ENCODE peak calls at places on chromosomes 5 and 9, in ten cellular contexts. One of them, this sample, is unnamed.
A peak's percentile ranks its signal among the peaks of the same experiment; 100 is the strongest.

GRCh38 chr5:127766556-127767335 is 63.6 kb downstream of the CCDC192 start:
- DNase-seq in fibroblast of lung: peak; percentile 61
- DNase-seq in mucosa of descending colon: no peak
- DNase-seq in IMR-90: peak; percentile 24
- DNase-seq in PC-9: no peak
- DNase-seq in astrocyte of the spinal cord: peak; percentile 39
- DNase-seq in BJ: no peak
- DNase-seq in transverse colon: no peak
- DNase-seq in PC-3: no peak
- DNase-seq in osteoblast: no peak
- DNase-seq in this sample: no peak

GRCh38 chr5:172010278-172010677 is 3.8 kb upstream of the FBXW11 start:
- DNase-seq in IMR-90: no peak
- DNase-seq in PC-3: peak; percentile 8
- DNase-seq in transverse colon: no peak
- DNase-seq in astrocyte of the spinal cord: peak; percentile 27
- DNase-seq in PC-9: no peak
- DNase-seq in BJ: no peak
- DNase-seq in osteoblast: peak; percentile 47
- DNase-seq in fibroblast of lung: peak; percentile 28
- DNase-seq in mucosa of descending colon: no peak
- DNase-seq in this sample: no peak

GRCh38 chr5:113223831-113224604 is 210.8 kb downstream of the TSSK1B start:
- DNase-seq in fibroblast of lung: peak; percentile 40
- DNase-seq in PC-3: peak; percentile 22
- DNase-seq in astrocyte of the spinal cord: no peak
- DNase-seq in BJ: no peak
- DNase-seq in PC-9: no peak
- DNase-seq in osteoblast: peak; percentile 29
- DNase-seq in IMR-90: no peak
- DNase-seq in transverse colon: no peak
- DNase-seq in mucosa of descending colon: no peak
- DNase-seq in this sample: no peak

GRCh38 chr9:136336156-136336860 is 9.0 kb downstream of the GPSM1 start:
- DNase-seq in transverse colon: no peak
- DNase-seq in osteoblast: peak; percentile 98
- DNase-seq in PC-3: no peak
- DNase-seq in mucosa of descending colon: peak; percentile 34
- DNase-seq in BJ: no peak
- DNase-seq in astrocyte of the spinal cord: no peak
- DNase-seq in IMR-90: peak; percentile 60
- DNase-seq in PC-9: no peak
- DNase-seq in fibroblast of lung: peak; percentile 72
- DNase-seq in this sample: no peak

GRCh38 chr9:115980502-115980901 is 173.1 kb upstream of the PAPPA start:
- DNase-seq in transverse colon: no peak
- DNase-seq in mucosa of descending colon: no peak
- DNase-seq in osteoblast: no peak
- DNase-seq in PC-9: no peak
- DNase-seq in BJ: no peak
- DNase-seq in astrocyte of the spinal cord: no peak
- DNase-seq in PC-3: no peak
- DNase-seq in fibroblast of lung: no peak
- DNase-seq in IMR-90: no peak
- DNase-seq in this sample: no peak

GRCh38 chr9:9799287-9799686 is 813.5 kb downstream of the PTPRD start:
- DNase-seq in PC-3: no peak
- DNase-seq in IMR-90: no peak
- DNase-seq in mucosa of descending colon: no peak
- DNase-seq in fibroblast of lung: no peak
- DNase-seq in transverse colon: no peak
- DNase-seq in PC-9: no peak
- DNase-seq in osteoblast: no peak
- DNase-seq in BJ: no peak
- DNase-seq in astrocyte of the spinal cord: no peak
- DNase-seq in this sample: no peak

GRCh38 chr9:112038017-112038408 is 137.1 kb downstream of the SUSD1 start:
- DNase-seq in astrocyte of the spinal cord: no peak
- DNase-seq in PC-9: no peak
- DNase-seq in transverse colon: no peak
- DNase-seq in PC-3: no peak
- DNase-seq in fibroblast of lung: no peak
- DNase-seq in BJ: no peak
- DNase-seq in mucosa of descending colon: no peak
- DNase-seq in IMR-90: no peak
- DNase-seq in osteoblast: no peak
- DNase-seq in this sample: no peak

GRCh38 chr5:172508471-172509404 is 54.4 kb upstream of the SH3PXD2B start:
- DNase-seq in osteoblast: no peak
- DNase-seq in PC-9: no peak
- DNase-seq in mucosa of descending colon: no peak
- DNase-seq in PC-3: no peak
- DNase-seq in transverse colon: peak; percentile 4
- DNase-seq in BJ: no peak
- DNase-seq in astrocyte of the spinal cord: no peak
- DNase-seq in fibroblast of lung: no peak
- DNase-seq in IMR-90: no peak
- DNase-seq in this sample: no peak

GRCh38 chr5:93794954-93795353 is 53.6 kb upstream of the POU5F2 start:
- DNase-seq in BJ: no peak
- DNase-seq in IMR-90: no peak
- DNase-seq in PC-3: peak; percentile 28
- DNase-seq in fibroblast of lung: no peak
- DNase-seq in transverse colon: no peak
- DNase-seq in astrocyte of the spinal cord: no peak
- DNase-seq in osteoblast: no peak
- DNase-seq in PC-9: peak; percentile 50
- DNase-seq in mucosa of descending colon: no peak
- DNase-seq in this sample: no peak

GRCh38 chr9:5947912-5948311 is 57.2 kb downstream of the MLANA start:
- DNase-seq in IMR-90: no peak
- DNase-seq in osteoblast: no peak
- DNase-seq in BJ: no peak
- DNase-seq in PC-9: no peak
- DNase-seq in mucosa of descending colon: no peak
- DNase-seq in fibroblast of lung: no peak
- DNase-seq in PC-3: no peak
- DNase-seq in astrocyte of the spinal cord: no peak
- DNase-seq in transverse colon: no peak
- DNase-seq in this sample: no peak

GRCh38 chr5:52989781-52990530 is 804 bp downstream of the ITGA2 start:
- DNase-seq in BJ: no peak
- DNase-seq in fibroblast of lung: peak; percentile 59
- DNase-seq in mucosa of descending colon: peak; percentile 72
- DNase-seq in transverse colon: peak; percentile 56
- DNase-seq in PC-3: peak; percentile 39
- DNase-seq in osteoblast: peak; percentile 84
- DNase-seq in astrocyte of the spinal cord: peak; percentile 64
- DNase-seq in PC-9: no peak
- DNase-seq in IMR-90: peak; percentile 60
- DNase-seq in this sample: no peak

GRCh38 chr5:14672508-14673394 is 8.2 kb downstream of the OTULIN start:
- DNase-seq in IMR-90: peak; percentile 35
- DNase-seq in transverse colon: no peak
- DNase-seq in astrocyte of the spinal cord: no peak
- DNase-seq in fibroblast of lung: peak; percentile 24
- DNase-seq in osteoblast: peak; percentile 51
- DNase-seq in PC-3: no peak
- DNase-seq in PC-9: no peak
- DNase-seq in BJ: no peak
- DNase-seq in mucosa of descending colon: no peak
- DNase-seq in this sample: no peak

GRCh38 chr9:96725576-96725975 is 52.3 kb downstream of the ZNF510 start:
- DNase-seq in osteoblast: no peak
- DNase-seq in PC-3: no peak
- DNase-seq in IMR-90: no peak
- DNase-seq in astrocyte of the spinal cord: no peak
- DNase-seq in PC-9: no peak
- DNase-seq in mucosa of descending colon: no peak
- DNase-seq in transverse colon: no peak
- DNase-seq in fibroblast of lung: no peak
- DNase-seq in BJ: no peak
- DNase-seq in this sample: no peak

GRCh38 chr5:65986050-65986451 is 59.7 kb downstream of the ERBIN start:
- DNase-seq in PC-9: no peak
- DNase-seq in astrocyte of the spinal cord: peak; percentile 77
- DNase-seq in BJ: no peak
- DNase-seq in osteoblast: peak; percentile 91
- DNase-seq in PC-3: peak; percentile 43
- DNase-seq in mucosa of descending colon: no peak
- DNase-seq in transverse colon: no peak
- DNase-seq in IMR-90: peak; percentile 91
- DNase-seq in fibroblast of lung: peak; percentile 60
- DNase-seq in this sample: peak; percentile 24

GRCh38 chr9:108377382-108377781 is 478.4 kb downstream of the ACTL7B start:
- DNase-seq in PC-3: peak; percentile 13
- DNase-seq in IMR-90: no peak
- DNase-seq in astrocyte of the spinal cord: no peak
- DNase-seq in transverse colon: no peak
- DNase-seq in PC-9: no peak
- DNase-seq in osteoblast: no peak
- DNase-seq in fibroblast of lung: no peak
- DNase-seq in mucosa of descending colon: no peak
- DNase-seq in BJ: no peak
- DNase-seq in this sample: no peak

GRCh38 chr9:70466976-70467551 is 52.6 kb upstream of the KLF9 start:
- DNase-seq in BJ: no peak
- DNase-seq in transverse colon: no peak
- DNase-seq in PC-9: no peak
- DNase-seq in PC-3: peak; percentile 15
- DNase-seq in IMR-90: peak; percentile 92
- DNase-seq in osteoblast: peak; percentile 93
- DNase-seq in fibroblast of lung: peak; percentile 84
- DNase-seq in astrocyte of the spinal cord: peak; percentile 77
- DNase-seq in mucosa of descending colon: no peak
- DNase-seq in this sample: no peak
- TF ChIP-seq CTCF in BJ: no peak
- TF ChIP-seq CTCF in transverse colon: no peak
- TF ChIP-seq CTCF in PC-9: no peak
- TF ChIP-seq CTCF in PC-3: no peak
- TF ChIP-seq CTCF in IMR-90: no peak
- TF ChIP-seq CTCF in osteoblast: peak; percentile 12
- TF ChIP-seq CTCF in fibroblast of lung: no peak
- TF ChIP-seq CTCF in astrocyte of the spinal cord: no peak
- TF ChIP-seq CTCF in mucosa of descending colon: no peak
- TF ChIP-seq CTCF in this sample: no peak

GRCh38 chr5:143696920-143697319 is 115.0 kb upstream of the HMHB1 start:
- DNase-seq in BJ: no peak
- DNase-seq in fibroblast of lung: no peak
- DNase-seq in IMR-90: no peak
- DNase-seq in astrocyte of the spinal cord: no peak
- DNase-seq in transverse colon: no peak
- DNase-seq in mucosa of descending colon: no peak
- DNase-seq in PC-9: no peak
- DNase-seq in osteoblast: no peak
- DNase-seq in PC-3: no peak
- DNase-seq in this sample: no peak

GRCh38 chr5:143695941-143696340 is 116.0 kb upstream of the HMHB1 start:
- DNase-seq in PC-9: no peak
- DNase-seq in IMR-90: peak; percentile 28
- DNase-seq in PC-3: no peak
- DNase-seq in fibroblast of lung: peak; percentile 55
- DNase-seq in mucosa of descending colon: no peak
- DNase-seq in BJ: no peak
- DNase-seq in osteoblast: no peak
- DNase-seq in transverse colon: no peak
- DNase-seq in astrocyte of the spinal cord: no peak
- DNase-seq in this sample: no peak

GRCh38 chr5:143693691-143694252 is 118.2 kb upstream of the HMHB1 start:
- DNase-seq in transverse colon: no peak
- DNase-seq in PC-9: no peak
- DNase-seq in fibroblast of lung: peak; percentile 47
- DNase-seq in mucosa of descending colon: no peak
- DNase-seq in BJ: no peak
- DNase-seq in IMR-90: no peak
- DNase-seq in PC-3: no peak
- DNase-seq in osteoblast: peak; percentile 35
- DNase-seq in astrocyte of the spinal cord: peak; percentile 31
- DNase-seq in this sample: no peak

GRCh38 chr5:143695244-143695885 is 116.6 kb upstream of the HMHB1 start:
- DNase-seq in PC-9: no peak
- DNase-seq in osteoblast: no peak
- DNase-seq in astrocyte of the spinal cord: no peak
- DNase-seq in mucosa of descending colon: no peak
- DNase-seq in IMR-90: peak; percentile 79
- DNase-seq in PC-3: no peak
- DNase-seq in transverse colon: no peak
- DNase-seq in BJ: no peak
- DNase-seq in fibroblast of lung: no peak
- DNase-seq in this sample: no peak

DNA sequence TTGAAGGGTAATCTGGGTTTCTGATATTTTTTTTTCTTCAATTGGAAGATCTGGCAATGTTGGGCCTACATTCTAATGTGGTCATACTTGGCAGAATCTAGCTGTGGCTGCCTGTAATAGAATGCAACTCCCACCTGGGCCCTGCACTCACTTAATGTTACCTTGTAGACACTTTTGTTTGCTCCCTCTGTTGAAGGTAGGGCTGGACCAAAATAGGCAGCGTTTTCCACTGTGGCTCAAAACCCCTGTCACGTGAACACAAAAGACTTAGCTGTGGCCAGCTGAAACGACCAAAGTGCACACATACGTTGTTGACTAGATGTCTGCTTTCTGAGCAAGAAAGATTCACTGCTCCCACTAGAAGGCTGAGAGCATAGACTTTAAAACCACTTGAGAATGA is 117.6 kb upstream of the HMHB1 start:
- DNase-seq in PC-3: no peak
- DNase-seq in osteoblast: no peak
- DNase-seq in fibroblast of lung: no peak
- DNase-seq in PC-9: no peak
- DNase-seq in astrocyte of the spinal cord: no peak
- DNase-seq in transverse colon: no peak
- DNase-seq in mucosa of descending colon: peak; percentile 4
- DNase-seq in BJ: no peak
- DNase-seq in IMR-90: no peak
- DNase-seq in this sample: no peak
- H3K4me3 ChIP-seq in PC-3: no peak overlapping the region
- H3K4me3 ChIP-seq in osteoblast: no peak overlapping the region
- H3K4me3 ChIP-seq in fibroblast of lung: no peak overlapping the region
- H3K4me3 ChIP-seq in PC-9: no peak overlapping the region
- H3K4me3 ChIP-seq in astrocyte of the spinal cord: no peak overlapping the region
- H3K4me3 ChIP-seq in transverse colon: no peak overlapping the region
- H3K4me3 ChIP-seq in mucosa of descending colon: no peak overlapping the region
- H3K4me3 ChIP-seq in BJ: no peak overlapping the region
- H3K4me3 ChIP-seq in IMR-90: no peak overlapping the region
- H3K4me3 ChIP-seq in this sample: no peak overlapping the region

GRCh38 chr5:108345541-108346171 is 36.2 kb downstream of the FBXL17 start:
- DNase-seq in mucosa of descending colon: no peak
- DNase-seq in transverse colon: no peak
- DNase-seq in PC-9: peak; percentile 51
- DNase-seq in IMR-90: peak; percentile 67
- DNase-seq in PC-3: peak; percentile 77
- DNase-seq in fibroblast of lung: peak; percentile 41
- DNase-seq in BJ: no peak
- DNase-seq in osteoblast: no peak
- DNase-seq in astrocyte of the spinal cord: peak; percentile 64
- DNase-seq in this sample: peak; percentile 19
- TF ChIP-seq CTCF in mucosa of descending colon: no peak
- TF ChIP-seq CTCF in transverse colon: peak; percentile 40
- TF ChIP-seq CTCF in PC-9: peak; percentile 70
- TF ChIP-seq CTCF in IMR-90: peak; percentile 54
- TF ChIP-seq CTCF in PC-3: peak; percentile 87
- TF ChIP-seq CTCF in fibroblast of lung: peak; percentile 13
- TF ChIP-seq CTCF in BJ: peak; percentile 24
- TF ChIP-seq CTCF in osteoblast: peak; percentile 44
- TF ChIP-seq CTCF in astrocyte of the spinal cord: peak; percentile 14
- TF ChIP-seq CTCF in this sample: no peak

GRCh38 chr5:137752873-137753226 is 1.3 kb downstream of the HNRNPA0 start:
- DNase-seq in IMR-90: no peak
- DNase-seq in PC-3: peak; percentile 2
- DNase-seq in fibroblast of lung: no peak
- DNase-seq in osteoblast: no peak
- DNase-seq in PC-9: no peak
- DNase-seq in BJ: no peak
- DNase-seq in transverse colon: peak; percentile 21
- DNase-seq in mucosa of descending colon: no peak
- DNase-seq in astrocyte of the spinal cord: no peak
- DNase-seq in this sample: no peak
- H3K4me3 ChIP-seq in IMR-90: peak overlapping the region; percentile 61
- H3K4me3 ChIP-seq in PC-3: peak overlapping the region; percentile 79
- H3K4me3 ChIP-seq in fibroblast of lung: peak overlapping the region; percentile 96
- H3K4me3 ChIP-seq in osteoblast: peak overlapping the region; percentile 98
- H3K4me3 ChIP-seq in PC-9: peak overlapping the region; percentile 61
- H3K4me3 ChIP-seq in BJ: peak overlapping the region; percentile 71
- H3K4me3 ChIP-seq in transverse colon: peak overlapping the region; percentile 92
- H3K4me3 ChIP-seq in mucosa of descending colon: peak overlapping the region; percentile 62
- H3K4me3 ChIP-seq in astrocyte of the spinal cord: peak overlapping the region; percentile 93
- H3K4me3 ChIP-seq in this sample: peak overlapping the region; percentile 97

This sample was measured in HFF-Myc.